ENCODE peak calls at places on chromosomes 7 and 10, in eight cellular contexts. M is neuronal stem cell, C is mammary epithelial cell, K is ascending aorta, B is brain microvascular endothelial cell, Y is HCT116, P is adrenal gland, D is colonic mucosa. F is an unnamed sample. For H3K36me3, the result is how much of the 10 kb centered on the place peaks cover.

GRCh38 chr7:78019457-78020130 is 221.0 kb downstream of the PHTF2 start:
- DNase-seq in P (peak), B (peak), K (peak), D (peak), M (peak), C (peak), Y (peak), F (peak)

GRCh38 chr10:14879055-14879800 is 562 bp downstream of the SUV39H2 start:
- DNase-seq in B (no peak), K (no peak), P (no peak), C (no peak), Y (no peak), D (peak), M (no peak), F (peak)

GRCh38 chr10:124126711-124127385 is 33.5 kb upstream of the CHST15 start:
- DNase-seq in K (no peak), D (no peak), C (no peak), P (no peak), M (no peak), Y (no peak), B (no peak), F (peak)

GRCh38 chr7:159030490-159031134 is 114.1 kb downstream of the VIPR2 start:
- DNase-seq in B (peak), D (peak), M (no peak), C (no peak), K (peak), P (peak), Y (peak), F (peak)

GRCh38 chr10:50937230-50937907 is 51.9 kb upstream of the A1CF start:
- DNase-seq in D (peak), B (peak), C (peak), M (no peak), Y (peak), P (no peak), K (no peak), F (no peak)

GRCh38 chr10:70652761-70653657 is 19.3 kb upstream of the ADAMTS14 start:
- DNase-seq in K (no peak), P (no peak), B (peak), C (peak), Y (no peak), D (no peak), M (no peak), F (peak)

GRCh38 chr7:70480913-70481579 is 650.9 kb upstream of the GALNT17 start:
- DNase-seq in P (no peak), Y (no peak), M (no peak), D (no peak), K (no peak), B (no peak), C (peak), F (no peak)

GRCh38 chr10:114181971-114182370 is 2.8 kb downstream of the TDRD1 start:
- DNase-seq in C (no peak), D (peak), P (no peak), Y (no peak), B (no peak), M (no peak), K (no peak), F (no peak)

GRCh38 chr10:68997216-68997615 is 8.6 kb downstream of the KIFBP start:
- DNase-seq in D (no peak), K (no peak), P (no peak), B (no peak), M (no peak), C (no peak), Y (no peak), F (no peak)

GRCh38 chr7:112484671-112485097 is 3.9 kb downstream of the LSMEM1 start:
- DNase-seq in D (no peak), K (peak), B (peak), C (peak), P (no peak), Y (peak), M (no peak), F (no peak)

GRCh38 chr10:30791197-30791611 is 161.7 kb upstream of the LYZL2 start:
- DNase-seq in P (no peak), M (no peak), C (no peak), Y (no peak), K (no peak), D (peak), B (no peak), F (no peak)

GRCh38 chr7:121473645-121474300 is 77.7 kb upstream of the FAM3C start:
- DNase-seq in C (no peak), M (no peak), K (no peak), B (no peak), D (peak), P (no peak), Y (no peak), F (no peak)

GRCh38 chr10:78170026-78170475 is 136.4 kb downstream of the RPS24 start:
- DNase-seq in B (no peak), D (no peak), Y (no peak), C (peak), P (no peak), M (no peak), K (no peak), F (no peak)

GRCh38 chr10:3141361-3142005 is 31.1 kb downstream of the PITRM1 start:
- DNase-seq in K (no peak), C (no peak), B (no peak), Y (no peak), P (no peak), M (no peak), D (no peak), F (no peak)

GRCh38 chr10:43212043-43212721 is 54.7 kb downstream of the RASGEF1A start:
- DNase-seq in C (no peak), M (no peak), P (no peak), B (no peak), K (no peak), Y (no peak), D (no peak), F (no peak)

GRCh38 chr10:33315891-33316290 is 18.6 kb downstream of the NRP1 start:
- DNase-seq in M (no peak), D (no peak), K (no peak), P (no peak), C (no peak), Y (no peak), B (no peak), F (no peak)

GRCh38 chr7:118311121-118311803 is 86.8 kb downstream of the ANKRD7 start:
- DNase-seq in D (no peak), Y (peak), B (no peak), P (no peak), M (no peak), C (peak), K (no peak), F (no peak)

GRCh38 chr7:16026253-16027020 is 340.0 kb upstream of the MEOX2 start:
- DNase-seq in P (no peak), Y (no peak), C (no peak), M (no peak), D (no peak), B (peak), K (no peak), F (no peak)

GRCh38 chr7:337567-337951 is 47.6 kb downstream of the FOXL3 start:
- DNase-seq in C (no peak), D (no peak), P (no peak), B (no peak), M (no peak), Y (no peak), K (no peak), F (no peak)

GRCh38 chr7:44694766-44695165 is 53.9 kb upstream of the ZMIZ2 start:
- DNase-seq in M (no peak), C (no peak), P (no peak), B (no peak), D (no peak), Y (no peak), K (no peak), F (no peak)
- H3K36me3 ChIP-seq in M (half or more), C (under half), P (half or more), B (under half), D (under half), Y (under half), K (half or more), F (under half)

GRCh38 chr7:50751136-50751535 is 31.6 kb downstream of the GRB10 start:
- DNase-seq in D (no peak), P (no peak), Y (no peak), M (no peak), K (no peak), C (no peak), B (no peak), F (no peak)

GRCh38 chr7:50749908-50750307 is 32.8 kb downstream of the GRB10 start:
- DNase-seq in Y (no peak), P (no peak), D (no peak), B (no peak), M (no peak), K (no peak), C (no peak), F (no peak)

GRCh38 chr7:50745336-50745735 is 37.4 kb downstream of the GRB10 start:
- DNase-seq in M (no peak), C (no peak), K (no peak), D (no peak), P (no peak), B (no peak), Y (no peak), F (no peak)

GRCh38 chr7:50745835-50746234 is 36.9 kb downstream of the GRB10 start:
- DNase-seq in K (no peak), C (no peak), D (no peak), M (no peak), P (no peak), B (no peak), Y (no peak), F (no peak)

DNA sequence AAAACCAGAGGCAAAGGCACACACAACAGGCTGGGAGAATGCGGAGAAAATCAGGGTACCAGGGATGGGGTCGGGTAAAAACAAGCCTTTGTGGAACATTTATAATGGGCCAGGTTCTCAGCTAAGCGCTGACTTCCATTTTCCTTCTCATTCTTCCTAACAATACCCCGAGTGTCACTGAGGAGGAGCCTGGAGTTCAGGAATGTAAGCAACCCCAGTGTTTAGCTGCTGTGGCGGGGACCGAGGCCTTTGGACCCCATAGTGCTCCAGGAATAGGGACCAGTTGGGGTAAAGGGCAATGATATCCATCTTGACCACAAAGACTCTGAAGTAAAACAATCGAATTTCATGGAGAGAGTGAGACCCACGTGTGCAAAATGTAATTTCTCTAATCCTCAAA is 34.2 kb downstream of the GRB10 start:
- DNase-seq in D (no peak), C (no peak), K (no peak), P (no peak), B (no peak), M (no peak), Y (no peak), F (no peak)
- H3K36me3 ChIP-seq in D (under half), C (under half), K (under half), P (under half), B (under half), M (half or more), Y (under half), F (under half)

GRCh38 chr10:127017406-127018297 is 112.4 kb downstream of the DOCK1 start:
- DNase-seq in M (no peak), B (no peak), Y (no peak), C (no peak), D (no peak), K (no peak), P (no peak), F (no peak)

GRCh38 chr10:127018298-127018650 is 113.0 kb downstream of the DOCK1 start:
- DNase-seq in K (no peak), P (no peak), B (no peak), M (no peak), Y (no peak), C (no peak), D (no peak), F (no peak)

GRCh38 chr10:127021771-127022170 is 116.5 kb downstream of the DOCK1 start:
- DNase-seq in D (no peak), C (no peak), M (no peak), Y (no peak), P (no peak), B (no peak), K (no peak), F (no peak)

GRCh38 chr10:127018766-127019165 is 113.5 kb downstream of the DOCK1 start:
- DNase-seq in P (no peak), B (no peak), Y (no peak), M (no peak), C (no peak), D (no peak), K (no peak), F (no peak)

DNA sequence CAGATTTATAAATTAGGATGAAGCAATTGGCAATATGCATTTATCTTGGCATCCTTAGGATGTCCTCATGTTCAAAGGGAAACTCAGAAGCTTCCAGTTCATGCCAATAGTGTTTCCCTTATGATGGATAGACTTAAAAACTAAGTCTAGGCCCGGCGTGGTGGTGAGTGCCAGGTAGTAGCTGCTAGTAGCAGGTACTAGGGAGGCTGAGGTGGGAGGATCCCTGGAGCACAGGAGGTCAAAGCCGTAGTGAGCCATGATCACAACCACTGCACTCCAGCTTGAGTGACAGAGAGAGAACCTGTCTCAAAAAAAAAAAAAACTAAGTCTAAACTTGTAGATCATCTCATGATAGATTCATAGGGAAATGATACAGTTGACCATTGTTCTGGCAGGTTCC is 115.0 kb downstream of the DOCK1 start:
- DNase-seq in M (no peak), P (no peak), K (no peak), B (no peak), Y (no peak), C (no peak), D (no peak), F (no peak)
- H3K36me3 ChIP-seq in M (half or more), P (under half), K (half or more), B (under half), Y (under half), C (under half), D (under half), F (under half)

DNA sequence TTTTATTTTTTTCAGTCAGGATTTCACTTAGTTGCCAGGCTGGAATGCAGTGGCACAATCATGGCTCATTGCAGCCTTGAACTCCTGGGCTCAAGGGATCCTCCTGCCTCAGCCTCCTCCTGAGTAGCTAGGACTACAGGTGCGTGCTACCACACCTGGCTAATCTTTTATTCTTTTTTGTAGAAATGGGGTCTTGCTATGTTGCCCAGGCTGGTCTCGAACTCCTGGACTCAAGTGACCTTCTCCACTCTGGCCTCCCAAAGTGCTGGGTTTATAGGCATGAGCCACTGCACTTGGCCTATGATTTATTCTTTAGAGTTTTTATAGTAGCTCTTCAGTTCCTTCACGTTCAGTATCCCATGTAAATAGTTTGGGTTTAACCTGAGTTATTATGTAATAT is 5.5 kb downstream of the SND1 start:
- DNase-seq in M (no peak), D (no peak), P (no peak), C (no peak), B (no peak), K (no peak), Y (no peak), F (no peak)
- H3K36me3 ChIP-seq in M (half or more), D (under half), P (under half), C (under half), B (under half), K (under half), Y (under half), F (under half)

GRCh38 chr10:102016416-102016815 is 39.6 kb downstream of the ARMH3 start:
- DNase-seq in Y (no peak), M (no peak), K (no peak), D (no peak), C (no peak), P (no peak), B (no peak), F (no peak)
- H3K36me3 ChIP-seq in Y (under half), M (half or more), K (under half), D (under half), C (under half), P (under half), B (under half), F (under half)

DNA sequence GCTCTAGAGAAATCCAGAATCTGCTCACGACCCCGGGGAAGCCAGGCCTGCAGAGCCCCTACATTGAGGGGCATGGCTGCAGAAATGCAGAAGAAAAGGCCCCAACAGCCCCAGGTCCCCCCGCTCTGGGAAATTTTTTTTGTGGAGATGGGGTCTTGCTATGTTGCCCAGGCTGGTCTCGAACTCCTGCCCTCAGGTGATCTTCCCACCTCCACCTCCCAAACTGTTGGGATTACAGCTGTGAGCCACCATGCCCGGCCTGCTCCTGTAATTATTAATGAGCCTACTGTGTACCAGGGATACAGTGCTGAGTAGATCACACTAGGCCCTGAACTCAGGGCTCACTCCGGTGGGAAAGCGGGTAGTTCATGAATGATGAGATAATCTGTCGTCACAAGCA is 29.9 kb downstream of the TNRC18 start:
- DNase-seq in K (no peak), Y (no peak), D (no peak), C (no peak), B (no peak), M (no peak), P (no peak), F (no peak)
- H3K36me3 ChIP-seq in K (half or more), Y (under half), D (under half), C (under half), B (under half), M (half or more), P (under half), F (under half)

GRCh38 chr7:24827027-24827426 is 69.8 kb upstream of the GSDME start:
- DNase-seq in D (no peak), C (peak), Y (no peak), M (no peak), B (no peak), P (no peak), K (no peak), F (no peak)
- H3K36me3 ChIP-seq in D (under half), C (under half), Y (under half), M (half or more), B (under half), P (under half), K (under half), F (under half)

GRCh38 chr10:118769898-118770600 is 15.3 kb upstream of the CACUL1 start:
- DNase-seq in P (no peak), Y (no peak), M (no peak), D (no peak), B (no peak), K (no peak), C (no peak), F (no peak)
- H3K36me3 ChIP-seq in P (under half), Y (under half), M (under half), D (under half), B (under half), K (under half), C (under half), F (under half)